ENCODE peak calls at places on chromosomes 16 and 17, in four cellular contexts. T, F, P and A are unnamed samples.

GRCh38 chr17:5772720-5773119 is 188.4 kb upstream of the NLRP1 start:
- DNase-seq in T (no peak), F (no peak), P (no peak), A (no peak)

GRCh38 chr16:84044108-84044488 is 1.5 kb upstream of the SLC38A8 start:
- DNase-seq in T (no peak), F (peak), P (no peak), A (no peak)

GRCh38 chr17:7491583-7491982 is 7.4 kb downstream of the POLR2A start:
- DNase-seq in T (no peak), F (no peak), P (no peak), A (no peak)

GRCh38 chr16:25014500-25015147 is 545 bp downstream of the ARHGAP17 start:
- DNase-seq in T (peak), F (peak), P (no peak), A (no peak)

GRCh38 chr16:19923396-19923795 is 38.7 kb upstream of the GPRC5B start:
- DNase-seq in T (no peak), F (no peak), P (no peak), A (no peak)

GRCh38 chr17:13337864-13338371 is 263.8 kb downstream of the HS3ST3A1 start:
- DNase-seq in T (peak), F (no peak), P (peak), A (peak)

GRCh38 chr17:37292429-37293139 is 83.2 kb upstream of the C17orf78 start:
- DNase-seq in T (no peak), F (no peak), P (no peak), A (no peak)

GRCh38 chr17:58412064-58412703 is 5.2 kb downstream of the RNF43 start:
- DNase-seq in T (no peak), F (no peak), P (no peak), A (no peak)

GRCh38 chr17:13413001-13413400 is 188.7 kb downstream of the HS3ST3A1 start:
- DNase-seq in T (no peak), F (no peak), P (no peak), A (no peak)

GRCh38 chr17:61821655-61822054 is 41.7 kb downstream of the BRIP1 start:
- DNase-seq in T (no peak), F (no peak), P (no peak), A (no peak)

GRCh38 chr17:74604200-74604599 is 12.1 kb upstream of the CD300LD start:
- DNase-seq in T (no peak), F (no peak), P (no peak), A (no peak)

GRCh38 chr17:75610103-75610984 is 22.7 kb downstream of the MYO15B start:
- DNase-seq in T (no peak), F (no peak), P (peak), A (no peak)

GRCh38 chr16:17474572-17474971 is 3.8 kb upstream of the XYLT1 start:
- DNase-seq in T (no peak), F (no peak), P (peak), A (peak)

GRCh38 chr16:15843635-15844279 is 13.1 kb downstream of the MYH11 start:
- DNase-seq in T (no peak), F (no peak), P (no peak), A (no peak)

GRCh38 chr16:46830417-46830901 is 521 bp downstream of the C16orf87 start:
- DNase-seq in T (peak), F (peak), P (no peak), A (no peak)

GRCh38 chr16:3954411-3954921 is 74.0 kb upstream of the CREBBP start:
- DNase-seq in T (no peak), F (no peak), P (no peak), A (no peak)

GRCh38 chr17:65749479-65749878 is 188.0 kb upstream of the AXIN2 start:
- DNase-seq in T (no peak), F (no peak), P (no peak), A (no peak)

GRCh38 chr17:8018436-8018835 is 16.0 kb downstream of the GUCY2D start:
- DNase-seq in T (no peak), F (no peak), P (no peak), A (no peak)

GRCh38 chr16:23101012-23101550 is 48.2 kb downstream of the USP31 start:
- DNase-seq in T (no peak), F (no peak), P (no peak), A (no peak)

GRCh38 chr16:11188801-11189740 is 66.9 kb downstream of the SOCS1 start:
- DNase-seq in T (no peak), F (no peak), P (no peak), A (no peak)

GRCh38 chr17:14306602-14307001 is 5.7 kb downstream of the HS3ST3B1 start:
- DNase-seq in T (no peak), F (no peak), P (no peak), A (no peak)

GRCh38 chr17:77504652-77505459 is 364.1 kb downstream of the SEC14L1 start:
- DNase-seq in T (peak), F (peak), P (no peak), A (no peak)

GRCh38 chr17:44346064-44346844 is 1.2 kb downstream of the GRN start:
- DNase-seq in T (no peak), F (no peak), P (no peak), A (no peak)

GRCh38 chr17:77527836-77528505 is 387.2 kb downstream of the SEC14L1 start:
- DNase-seq in T (no peak), F (no peak), P (no peak), A (no peak)

GRCh38 chr16:49350265-49351103 is 23.1 kb upstream of the C16orf78 start:
- DNase-seq in T (peak), F (peak), P (peak), A (peak)

GRCh38 chr16:88716201-88716600 is 9.9 kb downstream of the CTU2 start:
- DNase-seq in T (no peak), F (no peak), P (no peak), A (no peak)

GRCh38 chr16:1424028-1424427 is 3.5 kb upstream of the UQCC4 start:
- DNase-seq in T (no peak), F (no peak), P (no peak), A (no peak)

GRCh38 chr17:18986541-18987229 is 17.9 kb downstream of the FAM83G start:
- DNase-seq in T (no peak), F (no peak), P (no peak), A (no peak)

GRCh38 chr16:90008708-90009145 is 10.5 kb downstream of the DBNDD1 start:
- DNase-seq in T (no peak), F (no peak), P (peak), A (peak)

GRCh38 chr17:67855504-67856324 is 30.4 kb downstream of the BPTF start:
- DNase-seq in T (no peak), F (no peak), P (no peak), A (no peak)

GRCh38 chr16:61344791-61345190 is 691.4 kb downstream of the CDH8 start:
- DNase-seq in T (no peak), F (no peak), P (no peak), A (no peak)

GRCh38 chr16:47460301-47460754 is 535 bp downstream of the ITFG1 start:
- DNase-seq in T (no peak), F (no peak), P (no peak), A (no peak)

GRCh38 chr16:13483121-13483520 is 436.8 kb upstream of the ERCC4 start:
- DNase-seq in T (no peak), F (no peak), P (no peak), A (no peak)

GRCh38 chr16:85037050-85037410 is 9.4 kb downstream of the KIAA0513 start:
- DNase-seq in T (no peak), F (no peak), P (no peak), A (no peak)

GRCh38 chr17:8698142-8699050 is 46.2 kb downstream of the CCDC42 start:
- DNase-seq in T (peak), F (no peak), P (no peak), A (no peak)

GRCh38 chr17:11986939-11987329 is 10.3 kb downstream of the ZNF18 start:
- DNase-seq in T (no peak), F (no peak), P (no peak), A (no peak)

GRCh38 chr16:27020031-27020430 is 46.7 kb upstream of the C16orf82 start:
- DNase-seq in T (no peak), F (no peak), P (no peak), A (no peak)

GRCh38 chr16:71629617-71630016 is 3.6 kb downstream of the MARVELD3 start:
- DNase-seq in T (no peak), F (no peak), P (no peak), A (no peak)

GRCh38 chr17:79681101-79681621 is 49.6 kb upstream of the ENPP7 start:
- DNase-seq in T (no peak), F (no peak), P (no peak), A (no peak)
- TF ChIP-seq CTCF in T (no peak), F (no peak), P (no peak), A (no peak)

GRCh38 chr17:54968259-54968953 is at the start of the genes COX11 and STXBP4:
- DNase-seq in T (peak), F (peak), P (peak), A (peak)
- TF ChIP-seq CTCF in T (peak), F (no peak), P (peak), A (peak)

GRCh38 chr17:15436399-15437369 is 30.7 kb downstream of the CDRT4 start:
- DNase-seq in T (peak), F (peak), P (no peak), A (no peak)
- TF ChIP-seq CTCF in T (peak), F (peak), P (no peak), A (peak)

DNA sequence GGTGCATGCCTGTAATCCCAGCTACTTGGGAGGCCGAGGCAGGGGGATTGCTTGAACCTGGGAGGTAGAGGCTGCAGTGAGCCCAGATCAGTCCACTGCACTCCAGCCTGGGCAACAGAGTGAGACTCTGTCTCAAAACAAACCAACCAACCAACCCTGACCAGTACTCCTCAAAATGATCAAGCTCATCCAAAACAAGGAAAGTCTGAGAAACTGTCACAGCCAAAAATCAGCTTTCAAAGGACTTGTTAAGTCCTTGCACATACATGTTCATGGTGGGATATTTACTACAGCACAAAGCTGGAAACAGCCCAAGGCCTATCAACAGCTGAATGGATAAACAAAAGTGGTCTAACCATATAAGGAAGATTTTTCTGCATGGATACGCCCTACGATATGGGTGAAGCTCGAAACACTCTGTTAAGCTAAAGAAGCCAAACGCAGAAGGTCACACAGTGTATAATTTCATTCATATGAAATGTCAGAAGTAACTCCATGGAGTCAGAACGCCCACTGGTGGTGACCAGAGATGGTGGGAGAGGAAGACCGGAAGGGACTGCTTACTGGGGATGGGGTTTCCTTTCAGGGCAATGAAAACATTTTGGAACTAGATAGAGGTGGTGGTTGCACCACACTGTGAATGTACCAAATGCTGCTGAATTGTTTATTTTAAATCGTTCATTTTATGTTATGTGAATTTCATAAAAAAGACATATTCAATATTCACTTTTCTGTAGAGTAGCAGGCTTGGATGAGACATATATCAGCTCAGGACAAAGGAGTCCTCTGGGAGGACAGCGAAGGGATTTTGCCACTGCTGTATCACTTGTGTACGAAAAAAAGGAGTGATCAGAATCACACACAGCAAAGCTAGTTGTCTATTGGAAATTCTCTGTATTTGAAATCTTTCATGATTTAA is 17.7 kb downstream of the CCL17 start:
- DNase-seq in T (no peak), F (peak), P (no peak), A (no peak)
- TF ChIP-seq CTCF in T (peak), F (no peak), P (peak), A (peak)

GRCh38 chr16:72836985-72837384 is 210.9 kb downstream of the ZFHX3 start:
- DNase-seq in T (no peak), F (peak), P (no peak), A (no peak)
- TF ChIP-seq CTCF in T (no peak), F (no peak), P (no peak), A (no peak)

GRCh38 chr17:60652484-60653247 is 25.0 kb upstream of the BCAS3 start:
- DNase-seq in T (no peak), F (no peak), P (no peak), A (peak)

GRCh38 chr17:60659156-60659555 is 18.5 kb upstream of the BCAS3 start:
- DNase-seq in T (no peak), F (no peak), P (no peak), A (no peak)

GRCh38 chr17:60653569-60653968 is 24.1 kb upstream of the BCAS3 start:
- DNase-seq in T (no peak), F (no peak), P (no peak), A (no peak)

GRCh38 chr17:60661489-60661888 is 16.2 kb upstream of the BCAS3 start:
- DNase-seq in T (no peak), F (no peak), P (no peak), A (no peak)

DNA sequence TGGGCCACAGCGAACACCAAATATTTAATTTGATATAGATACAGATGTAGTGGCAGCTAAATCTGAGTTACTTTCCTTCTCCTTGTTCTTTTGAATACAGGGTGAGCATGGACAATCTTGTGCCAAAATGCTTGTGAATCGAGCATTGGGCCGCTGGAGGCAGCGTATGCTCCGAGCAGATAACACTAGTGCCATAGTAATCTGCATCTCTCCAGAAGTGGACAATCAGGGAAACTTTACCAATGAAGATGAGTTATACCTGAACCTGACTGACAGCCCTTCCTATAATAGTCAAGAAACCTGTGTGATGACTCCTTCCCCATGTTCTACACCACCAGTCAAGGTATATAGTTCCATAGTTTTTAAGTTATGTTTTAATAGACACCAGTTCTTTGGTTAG is 21.2 kb upstream of the BCAS3 start:
- DNase-seq in T (no peak), F (no peak), P (no peak), A (no peak)
- TF ChIP-seq CTCF in T (no peak), F (no peak), P (no peak), A (no peak)

GRCh38 chr17:48834973-48835372 is 4.1 kb downstream of the CALCOCO2 start:
- DNase-seq in T (no peak), F (no peak), P (no peak), A (no peak)

GRCh38 chr17:48832491-48832890 is 1.7 kb downstream of the CALCOCO2 start:
- DNase-seq in T (peak), F (no peak), P (no peak), A (no peak)

GRCh38 chr17:48835971-48836370 is 5.1 kb downstream of the CALCOCO2 start:
- DNase-seq in T (no peak), F (no peak), P (no peak), A (no peak)

GRCh38 chr17:48831549-48831883 is 681 bp downstream of the CALCOCO2 start:
- DNase-seq in T (no peak), F (no peak), P (no peak), A (no peak)

GRCh38 chr17:48830840-48831548 is at the start of gene CALCOCO2:
- DNase-seq in T (peak), F (peak), P (peak), A (peak)
- TF ChIP-seq CTCF in T (no peak), F (no peak), P (no peak), A (no peak)

GRCh38 chr16:29011112-29011511 is 26.3 kb downstream of the LAT start:
- DNase-seq in T (no peak), F (peak), P (no peak), A (no peak)
- TF ChIP-seq CTCF in T (no peak), F (no peak), P (no peak), A (no peak)

DNA sequence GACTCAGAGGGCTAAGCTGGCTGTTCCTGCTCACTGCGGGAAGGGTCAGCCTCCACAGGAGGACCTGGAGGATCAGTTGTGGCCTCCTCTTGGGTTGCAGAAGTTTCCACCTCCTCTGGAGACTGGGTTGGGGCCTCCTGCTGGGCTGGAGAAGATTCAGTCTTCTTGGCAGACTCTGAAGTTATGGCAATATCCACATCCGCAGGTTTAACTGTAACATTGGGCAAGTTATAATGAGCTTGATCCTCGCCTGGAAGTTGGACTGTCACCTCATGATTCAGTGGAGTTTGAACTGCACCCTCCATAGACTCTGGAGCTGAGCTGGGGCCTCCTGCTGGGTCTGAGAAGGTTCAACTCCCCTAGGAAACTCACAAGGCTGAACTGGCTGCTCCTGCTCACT is 47.6 kb upstream of the TMEM97 start:
- DNase-seq in T (no peak), F (no peak), P (no peak), A (no peak)
- TF ChIP-seq CTCF in T (no peak), F (no peak), P (no peak), A (no peak)

GRCh38 chr17:42305543-42306384 is 17.5 kb downstream of the STAT5A start:
- DNase-seq in T (no peak), F (no peak), P (no peak), A (no peak)
- TF ChIP-seq CTCF in T (no peak), F (no peak), P (no peak), A (no peak)